ENCODE peak calls at places on chromosomes 1 and 21, in seven cellular contexts. I, Q, Y, P, M, A and D are unnamed samples.

GRCh38 chr1:216937491-216937890 is 214.3 kb upstream of the ESRRG start:
- DNase-seq in I (no peak), M (no peak), A (no peak), P (no peak), Y (no peak), Q (no peak), D (no peak)

GRCh38 chr1:67853704-67854103 is 20.4 kb upstream of the GNG12 start:
- DNase-seq in M (peak; percentile 90), Y (peak; percentile 79), P (no peak), Q (peak; percentile 95), I (peak; percentile 11), A (no peak), D (peak; percentile 77)

GRCh38 chr1:53754484-53755312 is 15.7 kb upstream of the GLIS1 start:
- DNase-seq in P (no peak), Y (no peak), I (no peak), M (peak; percentile 85), Q (peak; percentile 7), A (peak; percentile 3), D (peak; percentile 54)

GRCh38 chr21:44579833-44580144 is 615 bp downstream of the KRTAP10-5 start:
- DNase-seq in I (no peak), M (no peak), A (no peak), Y (no peak), Q (no peak), P (no peak), D (no peak)

GRCh38 chr1:183966487-183966886 is 71.0 kb downstream of the COLGALT2 start:
- DNase-seq in I (no peak), P (no peak), Y (no peak), M (no peak), A (no peak), Q (no peak), D (no peak)

GRCh38 chr1:10663668-10664035 is 132.8 kb downstream of the CASZ1 start:
- DNase-seq in Y (peak; percentile 90), Q (no peak), M (peak; percentile 55), P (no peak), A (no peak), I (no peak), D (no peak)

GRCh38 chr1:240258910-240259309 is 167.2 kb downstream of the FMN2 start:
- DNase-seq in A (no peak), Y (no peak), Q (no peak), I (no peak), P (no peak), M (peak; percentile 97), D (no peak)

GRCh38 chr1:27618341-27619067 is 14.6 kb upstream of the AHDC1 start:
- DNase-seq in M (no peak), Y (no peak), P (peak; percentile 47), A (no peak), I (no peak), Q (no peak), D (no peak)

GRCh38 chr1:235583511-235584001 is 66.0 kb downstream of the GNG4 start:
- DNase-seq in A (no peak), Q (no peak), I (no peak), P (no peak), Y (no peak), M (no peak), D (no peak)

GRCh38 chr1:12173631-12174121 is 6.9 kb downstream of the TNFRSF1B start:
- DNase-seq in I (no peak), M (no peak), Q (no peak), A (no peak), Y (no peak), P (peak; percentile 96), D (no peak)

GRCh38 chr21:37560385-37560784 is 193.8 kb downstream of the DYRK1A start:
- DNase-seq in P (no peak), A (no peak), Y (no peak), I (no peak), Q (no peak), M (no peak), D (no peak)

GRCh38 chr1:26274801-26275425 is 5.0 kb upstream of the SH3BGRL3 start:
- DNase-seq in Q (no peak), I (no peak), M (peak; percentile 55), Y (no peak), P (no peak), A (no peak), D (no peak)